ENCODE peak calls at places on chromosome 6, in six cellular contexts. L, D, A, Q, F and K are unnamed samples.

GRCh38 chr6:1029196-1029595 is 282.7 kb upstream of the FOXQ1 start:
- DNase-seq in D (no peak), A (peak; percentile 56), F (peak; percentile 11), Q (no peak), L (no peak), K (no peak)

GRCh38 chr6:20948531-20948930 is 414.3 kb downstream of the CDKAL1 start:
- DNase-seq in A (no peak), F (no peak), Q (no peak), L (no peak), D (no peak), K (no peak)

GRCh38 chr6:150992682-150993081 is 127.2 kb downstream of the MTHFD1L start:
- DNase-seq in F (no peak), A (no peak), L (no peak), D (no peak), Q (no peak), K (no peak)

GRCh38 chr6:40961831-40962230 is 77.2 kb downstream of the UNC5CL start:
- DNase-seq in L (no peak), D (no peak), F (no peak), Q (no peak), A (no peak), K (no peak)

GRCh38 chr6:45073771-45074170 is 254.4 kb upstream of the RUNX2 start:
- DNase-seq in Q (no peak), D (no peak), L (no peak), F (peak; percentile 47), A (peak; percentile 19), K (no peak)

GRCh38 chr6:124792386-124792785 is 169.9 kb upstream of the RNF217 start:
- DNase-seq in D (no peak), L (no peak), A (no peak), Q (no peak), F (no peak), K (no peak)

GRCh38 chr6:163401039-163401885 is 13.3 kb upstream of the QKI start:
- DNase-seq in F (no peak), D (no peak), L (no peak), A (no peak), Q (no peak), K (no peak)

GRCh38 chr6:33965766-33966165 is 162.0 kb upstream of the MLN start:
- DNase-seq in L (no peak), F (no peak), A (no peak), D (no peak), Q (no peak), K (no peak)

GRCh38 chr6:77298298-77298697 is 165.0 kb downstream of the HTR1B start:
- DNase-seq in A (no peak), Q (no peak), F (peak; percentile 24), D (no peak), L (no peak), K (no peak)

GRCh38 chr6:129853996-129854711 is 7.0 kb downstream of the TMEM244 start:
- DNase-seq in F (peak; percentile 54), L (no peak), Q (no peak), D (no peak), A (peak; percentile 23), K (no peak)

GRCh38 chr6:12709116-12709515 is 7.5 kb upstream of the PHACTR1 start:
- DNase-seq in D (no peak), A (peak; percentile 77), F (peak; percentile 5), L (no peak), Q (no peak), K (no peak)